ENCODE peak calls at places on chromosomes 11 and 22, in five cellular contexts. One of them, this sample, is unnamed.

GRCh38 chr22:27534720-27535125 is 266.8 kb downstream of the MN1 start:
- DNase-seq in MCF 10A: peak; percentile 38
- DNase-seq in anterior cingulate cortex: no peak
- DNase-seq in HFFc6: peak; percentile 48
- DNase-seq in GM12864: no peak
- DNase-seq in this sample: no peak

GRCh38 chr22:43849731-43850130 is 12.6 kb downstream of the SULT4A1 start:
- DNase-seq in anterior cingulate cortex: no peak
- DNase-seq in MCF 10A: no peak
- DNase-seq in HFFc6: no peak
- DNase-seq in GM12864: no peak
- DNase-seq in this sample: no peak

GRCh38 chr11:73931039-73931645 is 19.7 kb upstream of the DNAJB13 start:
- DNase-seq in GM12864: no peak
- DNase-seq in HFFc6: peak; percentile 55
- DNase-seq in MCF 10A: peak; percentile 70
- DNase-seq in anterior cingulate cortex: no peak
- DNase-seq in this sample: peak; percentile 27

GRCh38 chr11:66183581-66184048 is 84.8 kb upstream of the RAB1B start:
- DNase-seq in HFFc6: peak; percentile 17
- DNase-seq in MCF 10A: no peak
- DNase-seq in GM12864: no peak
- DNase-seq in anterior cingulate cortex: no peak
- DNase-seq in this sample: no peak

GRCh38 chr11:106950067-106950491 is 68.2 kb downstream of the GUCY1A2 start:
- DNase-seq in GM12864: no peak
- DNase-seq in anterior cingulate cortex: no peak
- DNase-seq in MCF 10A: peak; percentile 79
- DNase-seq in HFFc6: no peak
- DNase-seq in this sample: no peak

GRCh38 chr11:64996710-64997380 is at the start of gene BATF2:
- DNase-seq in anterior cingulate cortex: no peak
- DNase-seq in GM12864: no peak
- DNase-seq in MCF 10A: peak; percentile 70
- DNase-seq in HFFc6: peak; percentile 67
- DNase-seq in this sample: peak; percentile 52

GRCh38 chr22:17369553-17370035 is 334 bp downstream of the CECR2 start:
- DNase-seq in HFFc6: no peak
- DNase-seq in anterior cingulate cortex: no peak
- DNase-seq in GM12864: no peak
- DNase-seq in MCF 10A: no peak
- DNase-seq in this sample: peak; percentile 16

GRCh38 chr11:96694338-96694737 is 304.5 kb downstream of the JRKL start:
- DNase-seq in anterior cingulate cortex: no peak
- DNase-seq in MCF 10A: no peak
- DNase-seq in GM12864: no peak
- DNase-seq in HFFc6: no peak
- DNase-seq in this sample: no peak